ENCODE peak calls at places on chromosomes 2 and 18, in ten cellular contexts. R is fibroblast of villous mesenchyme; K is T1000; H is Peyer's patch; X is brain pericyte; L is activated naive CD4-positive, alpha-beta T cell treated with Interleukin-2 at 50 U/mL for 16 hours; U is M059J; J is Jurkat, Clone E6-1; F is AG04450; T is HTR-8/SVneo. Y is an unnamed sample.
A peak's percentile ranks its signal among the peaks of the same experiment; 100 is the strongest.

GRCh38 chr18:22348521-22349316 is 69.0 kb downstream of the CTAGE1 start:
- DNase-seq in R (peak; percentile 86), K (no peak), H (peak; percentile 74), X (no peak), L (peak; percentile 5), U (peak; percentile 88), J (no peak), F (no peak), T (peak; percentile 41), Y (no peak)

GRCh38 chr2:54724560-54725342 is 1.3 kb downstream of the EML6 start:
- DNase-seq in R (peak; percentile 4), K (peak; percentile 21), H (peak; percentile 58), X (no peak), L (peak; percentile 30), U (peak; percentile 18), J (peak; percentile 14), F (no peak), T (peak; percentile 21), Y (no peak)

GRCh38 chr2:232549655-232550350 is 554 bp downstream of the TIGD1 start:
- DNase-seq in R (peak; percentile 10), K (no peak), H (no peak), X (no peak), L (no peak), U (no peak), J (peak; percentile 8), F (no peak), T (no peak), Y (no peak)

GRCh38 chr2:235300368-235301201 is 193.3 kb upstream of the AGAP1 start:
- DNase-seq in R (peak; percentile 72), K (peak; percentile 8), H (no peak), X (peak; percentile 79), L (no peak), U (peak; percentile 87), J (no peak), F (peak; percentile 53), T (no peak), Y (peak; percentile 17)

GRCh38 chr2:27922842-27923241 is 32.3 kb downstream of the BABAM2 start:
- DNase-seq in R (no peak), K (no peak), H (no peak), X (no peak), L (no peak), U (no peak), J (no peak), F (no peak), T (no peak), Y (no peak)

GRCh38 chr2:132772344-132772743 is 102.3 kb upstream of the LYPD1 start:
- DNase-seq in R (no peak), K (no peak), H (no peak), X (no peak), L (no peak), U (no peak), J (no peak), F (no peak), T (no peak), Y (no peak)

GRCh38 chr2:223010641-223011040 is 41.3 kb upstream of the KCNE4 start:
- DNase-seq in R (peak; percentile 44), K (no peak), H (no peak), X (no peak), L (no peak), U (peak; percentile 78), J (no peak), F (peak; percentile 71), T (no peak), Y (peak; percentile 86)

GRCh38 chr2:15561574-15562344 is 625 bp upstream of the NBAS start:
- DNase-seq in R (peak; percentile 50), K (no peak), H (peak; percentile 56), X (no peak), L (peak; percentile 37), U (peak; percentile 54), J (no peak), F (no peak), T (peak; percentile 27), Y (no peak)

GRCh38 chr2:192029089-192029488 is 165.6 kb downstream of the TMEFF2 start:
- DNase-seq in R (peak; percentile 35), K (no peak), H (no peak), X (no peak), L (no peak), U (peak; percentile 26), J (peak; percentile 55), F (no peak), T (no peak), Y (no peak)